ENCODE peak calls at places on chromosomes 16 and 17, in eight cellular contexts. D, A, I, H, O, L, M and N are unnamed samples.

GRCh38 chr17:78122991-78123249 is 5.6 kb downstream of the TMC6 start:
- DNase-seq in I (no peak), O (no peak), A (no peak), H (no peak), L (no peak), M (no peak), D (no peak), N (no peak)

GRCh38 chr17:63490321-63490720 is 13.5 kb downstream of the ACE start:
- DNase-seq in D (no peak), A (no peak), M (no peak), O (no peak), H (no peak), I (no peak), L (no peak), N (no peak)

GRCh38 chr17:3755335-3756030 is 31.8 kb downstream of the HASPIN start:
- DNase-seq in L (no peak), A (no peak), M (no peak), H (no peak), I (no peak), D (no peak), O (no peak), N (no peak)

GRCh38 chr17:31266042-31266441 is 31.0 kb downstream of the OMG start:
- DNase-seq in L (no peak), O (no peak), H (no peak), A (no peak), I (no peak), M (no peak), D (no peak), N (no peak)

GRCh38 chr16:78227855-78228254 is 128.4 kb downstream of the WWOX start:
- DNase-seq in M (no peak), L (no peak), H (peak; percentile 72), I (no peak), O (peak; percentile 17), A (no peak), D (no peak), N (no peak)

GRCh38 chr17:200604-200985 is 19.1 kb upstream of the DOC2B start:
- DNase-seq in H (no peak), O (no peak), L (no peak), M (no peak), D (no peak), A (no peak), I (no peak), N (no peak)

GRCh38 chr17:50283246-50283645 is 9.0 kb downstream of the TMEM92 start:
- DNase-seq in I (peak; percentile 46), L (no peak), A (no peak), O (no peak), H (no peak), M (no peak), D (no peak), N (no peak)

GRCh38 chr17:81844327-81844851 is 9.5 kb upstream of the PPP1R27 start:
- DNase-seq in L (no peak), H (no peak), I (no peak), M (no peak), A (no peak), O (no peak), D (no peak), N (no peak)

GRCh38 chr17:49035470-49036269 is 38.5 kb downstream of the IGF2BP1 start:
- DNase-seq in O (peak; percentile 52), H (no peak), M (peak; percentile 50), D (no peak), A (peak; percentile 60), L (peak; percentile 82), I (no peak), N (no peak)

GRCh38 chr17:64020068-64020766 is at the start of gene ICAM2:
- DNase-seq in A (peak; percentile 83), L (no peak), O (no peak), I (peak; percentile 90), M (peak; percentile 68), H (no peak), D (peak; percentile 79), N (peak; percentile 33)

GRCh38 chr17:489758-490329 is 137.2 kb upstream of the RPH3AL start:
- DNase-seq in H (no peak), O (no peak), M (peak; percentile 60), D (peak; percentile 74), L (no peak), A (peak; percentile 69), I (no peak), N (no peak)

GRCh38 chr17:55577011-55577586 is 65.8 kb upstream of the SMIM36 start:
- DNase-seq in H (no peak), M (no peak), L (no peak), A (peak; percentile 36), O (peak; percentile 13), D (peak; percentile 77), I (peak; percentile 35), N (no peak)

GRCh38 chr17:70780031-70780430 is 610.7 kb downstream of the KCNJ2 start:
- DNase-seq in A (no peak), O (no peak), H (no peak), I (no peak), L (no peak), M (no peak), D (no peak), N (no peak)

GRCh38 chr17:2376107-2376506 is 24.8 kb downstream of the MNT start:
- DNase-seq in M (no peak), L (no peak), H (no peak), D (no peak), I (no peak), A (no peak), O (no peak), N (no peak)

GRCh38 chr17:2373179-2373578 is 27.7 kb downstream of the MNT start:
- DNase-seq in O (no peak), A (no peak), H (no peak), M (no peak), I (no peak), L (no peak), D (no peak), N (no peak)

GRCh38 chr17:2377659-2378058 is 23.2 kb downstream of the MNT start:
- DNase-seq in I (no peak), O (no peak), A (no peak), D (no peak), H (no peak), M (no peak), L (no peak), N (no peak)

GRCh38 chr17:2374549-2375285 is 26.1 kb downstream of the MNT start:
- DNase-seq in O (no peak), A (no peak), M (no peak), I (no peak), L (no peak), D (no peak), H (no peak), N (no peak)

DNA sequence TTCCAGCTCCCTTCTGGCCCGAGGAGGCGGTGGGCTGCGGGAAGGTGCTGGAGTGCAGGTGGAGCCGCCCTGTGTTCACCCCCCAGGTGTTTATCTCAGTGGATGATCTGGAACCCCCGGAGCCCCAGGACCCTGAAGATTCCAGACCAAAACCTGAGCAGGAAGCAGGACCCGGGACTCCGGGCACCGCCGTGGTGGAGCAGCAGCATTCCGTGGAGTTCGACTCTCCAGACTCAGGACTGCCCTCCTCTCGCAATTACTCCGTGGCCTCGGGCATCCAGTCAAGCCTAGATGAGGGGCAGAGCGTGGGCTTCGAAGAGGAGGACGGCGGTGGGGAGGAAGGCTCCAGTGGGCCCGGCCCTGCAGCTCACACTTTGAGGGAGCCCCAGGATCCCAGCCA is 25.5 kb downstream of the MNT start:
- DNase-seq in H (no peak), O (no peak), L (no peak), A (no peak), I (no peak), D (no peak), M (no peak), N (no peak)
- H3K4me1 ChIP-seq in H (peaks cover under 1% of the 10 kb centered on the region), O (peaks cover 16% of the 10 kb centered on the region), L (no peaks in the 10 kb centered on the region), A (no peaks in the 10 kb centered on the region), I (no peaks in the 10 kb centered on the region), D (no peaks in the 10 kb centered on the region), M (no peaks in the 10 kb centered on the region), N (peaks cover 3% of the 10 kb centered on the region)

DNA sequence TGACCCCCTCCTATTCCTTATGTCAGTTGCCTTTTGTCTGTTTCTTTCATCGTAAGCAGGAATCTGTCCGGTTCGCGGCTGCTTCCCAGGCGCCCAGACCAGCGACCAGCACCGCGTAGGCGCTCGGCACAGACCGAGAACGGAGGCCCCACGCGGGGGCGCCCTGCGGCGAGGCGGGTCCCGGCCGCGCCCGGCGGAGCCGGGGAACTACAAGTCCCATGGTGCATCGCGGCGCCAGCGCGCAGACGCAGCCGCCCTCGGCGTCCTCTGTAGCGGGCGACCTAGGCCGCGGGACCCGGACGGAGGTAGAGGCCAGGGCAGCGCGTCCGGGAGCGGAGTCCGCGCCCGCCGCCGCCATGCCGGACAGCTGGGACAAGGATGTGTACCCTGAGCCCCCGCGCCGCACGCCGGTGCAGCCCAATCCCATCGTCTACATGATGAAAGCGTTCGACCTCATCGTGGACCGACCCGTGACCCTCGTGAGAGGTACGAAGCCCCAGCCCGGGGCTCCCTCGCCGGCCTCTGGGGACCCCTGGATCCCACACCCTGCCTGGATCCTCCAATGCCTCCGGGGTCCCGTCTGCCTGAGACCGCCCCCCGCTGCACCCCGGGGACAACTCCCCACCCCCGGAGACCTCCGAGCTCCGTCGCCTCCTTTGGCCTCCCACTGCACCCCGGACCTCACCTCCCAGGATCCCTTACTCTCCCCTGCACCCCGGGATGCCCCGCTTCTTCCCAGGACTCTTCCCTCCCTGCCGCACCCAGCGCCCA is at the start of gene NDUFB10:
- DNase-seq in A (peak; percentile 95), H (peak; percentile 97), L (peak; percentile 85), M (peak; percentile 96), I (peak; percentile 41), O (peak; percentile 89), D (peak; percentile 96), N (peak; percentile 86)
- TF ChIP-seq POLR2A in A (peak; percentile 92), H (peak; percentile 65), L (peak; percentile 89), M (no peak), I (peak; percentile 91), O (peak; percentile 85), D (peak; percentile 55), N (peak; percentile 93)

GRCh38 chr17:45257115-45257514 is 4.8 kb downstream of the SPATA32 start:
- DNase-seq in M (no peak), D (no peak), O (no peak), A (no peak), L (no peak), I (no peak), H (no peak), N (no peak)

GRCh38 chr17:45262516-45263476 is 902 bp upstream of the SPATA32 start:
- DNase-seq in A (no peak), H (no peak), D (peak; percentile 69), M (no peak), I (no peak), O (no peak), L (no peak), N (peak; percentile 49)

GRCh38 chr17:45261577-45262515 is at the start of gene SPATA32:
- DNase-seq in M (peak; percentile 73), O (no peak), H (no peak), D (peak; percentile 82), A (peak; percentile 72), I (no peak), L (no peak), N (peak; percentile 51)

GRCh38 chr17:45263477-45263860 is 1.6 kb upstream of the SPATA32 start:
- DNase-seq in A (no peak), D (no peak), M (no peak), O (no peak), H (no peak), L (no peak), I (no peak), N (no peak)

GRCh38 chr17:45260204-45260783 is 1.6 kb downstream of the SPATA32 start:
- DNase-seq in L (no peak), I (no peak), A (no peak), H (no peak), O (no peak), M (no peak), D (no peak), N (no peak)
- TF ChIP-seq POLR2AphosphoS5 in L (no peak), I (no peak), A (no peak), H (no peak), O (no peak), M (no peak), D (no peak), N (no peak)

GRCh38 chr16:67804853-67805542 is 1.4 kb downstream of the RANBP10 start:
- DNase-seq in D (no peak), A (no peak), I (no peak), M (no peak), L (no peak), O (no peak), H (no peak), N (no peak)
- H3K4me1 ChIP-seq in D (no peaks in the 10 kb centered on the region), A (peaks cover 10% of the 10 kb centered on the region), I (peaks cover 29% of the 10 kb centered on the region), M (peaks cover 18% of the 10 kb centered on the region), L (peaks cover 31% of the 10 kb centered on the region), O (peaks cover 28% of the 10 kb centered on the region), H (peaks cover 32% of the 10 kb centered on the region), N (peaks cover 14% of the 10 kb centered on the region)